ENCODE peak calls at places on chromosomes 2 and 18, in eight cellular contexts. A is ovary; X is endothelial cell of umbilical vein; D is mucosa of descending colon; U is sigmoid colon; C is adrenal gland; N is CD4-positive, alpha-beta T cell; Q is AG04449. I is an unnamed sample.

GRCh38 chr2:176443941-176444340 is 174.7 kb downstream of the MTX2 start:
- DNase-seq in A (no peak), X (no peak), D (no peak), U (no peak), C (no peak), N (no peak), Q (no peak), I (no peak)

GRCh38 chr2:53519925-53520629 is 247.5 kb upstream of the CHAC2 start:
- DNase-seq in A (no peak), X (no peak), D (no peak), U (no peak), C (no peak), N (no peak), Q (no peak), I (no peak)

GRCh38 chr2:158539176-158539895 is 82.6 kb downstream of the PKP4 start:
- DNase-seq in A (no peak), X (peak; percentile 92), D (no peak), U (no peak), C (no peak), N (no peak), Q (peak; percentile 17), I (no peak)

GRCh38 chr2:15170068-15170775 is 390.9 kb downstream of the NBAS start:
- DNase-seq in A (no peak), X (peak; percentile 66), D (no peak), U (no peak), C (no peak), N (no peak), Q (no peak), I (no peak)

GRCh38 chr2:127145255-127145899 is 38.4 kb upstream of the BIN1 start:
- DNase-seq in A (no peak), X (peak; percentile 31), D (no peak), U (no peak), C (no peak), N (no peak), Q (no peak), I (no peak)

GRCh38 chr2:37324536-37324785 is 172 bp downstream of the PRKD3 start:
- DNase-seq in A (peak; percentile 90), X (no peak), D (no peak), U (peak; percentile 93), C (peak; percentile 82), N (peak; percentile 49), Q (no peak), I (peak; percentile 79)

GRCh38 chr2:217711236-217711635 is 291.6 kb downstream of the TNS1 start:
- DNase-seq in A (no peak), X (no peak), D (no peak), U (no peak), C (no peak), N (no peak), Q (peak; percentile 80), I (no peak)

GRCh38 chr2:179805001-179805400 is 56.4 kb downstream of the ZNF385B start:
- DNase-seq in A (no peak), X (no peak), D (no peak), U (no peak), C (no peak), N (no peak), Q (no peak), I (no peak)

GRCh38 chr2:11022874-11023273 is 111.1 kb downstream of the KCNF1 start:
- DNase-seq in A (no peak), X (no peak), D (no peak), U (no peak), C (no peak), N (no peak), Q (no peak), I (no peak)

GRCh38 chr2:101120124-101120996 is 30.8 kb downstream of the TBC1D8 start:
- DNase-seq in A (peak; percentile 45), X (peak; percentile 76), D (peak; percentile 50), U (peak; percentile 84), C (peak; percentile 93), N (no peak), Q (no peak), I (peak; percentile 24)

GRCh38 chr2:49261021-49261538 is 106.8 kb upstream of the FSHR start:
- DNase-seq in A (no peak), X (no peak), D (no peak), U (no peak), C (no peak), N (no peak), Q (no peak), I (no peak)

GRCh38 chr2:204280239-204280638 is 265.0 kb upstream of the PARD3B start:
- DNase-seq in A (no peak), X (peak; percentile 26), D (no peak), U (no peak), C (no peak), N (no peak), Q (no peak), I (no peak)

GRCh38 chr2:12970861-12971260 is 254.1 kb downstream of the TRIB2 start:
- DNase-seq in A (no peak), X (no peak), D (no peak), U (no peak), C (no peak), N (no peak), Q (peak; percentile 42), I (no peak)

GRCh38 chr2:197498937-197499593 is 575 bp downstream of the HSPD1 start:
- DNase-seq in A (peak; percentile 75), X (peak; percentile 69), D (peak; percentile 81), U (peak; percentile 85), C (peak; percentile 74), N (peak; percentile 17), Q (no peak), I (peak; percentile 76)

GRCh38 chr2:239167766-239168444 is 232.9 kb downstream of the HDAC4 start:
- DNase-seq in A (no peak), X (no peak), D (peak; percentile 47), U (peak; percentile 59), C (peak; percentile 8), N (no peak), Q (no peak), I (no peak)

GRCh38 chr2:20235655-20236302 is 10.8 kb upstream of the SDC1 start:
- DNase-seq in A (no peak), X (no peak), D (peak; percentile 83), U (no peak), C (no peak), N (no peak), Q (no peak), I (no peak)

GRCh38 chr2:116787808-116788207 is 1026.7 kb upstream of the DDX18 start:
- DNase-seq in A (no peak), X (no peak), D (no peak), U (no peak), C (no peak), N (no peak), Q (no peak), I (no peak)

GRCh38 chr2:224570328-224570993 is 14.7 kb downstream of the CUL3 start:
- DNase-seq in A (no peak), X (no peak), D (no peak), U (no peak), C (no peak), N (no peak), Q (no peak), I (no peak)

GRCh38 chr2:143123911-143124310 is 5.3 kb upstream of the ARHGAP15 start:
- DNase-seq in A (no peak), X (no peak), D (no peak), U (no peak), C (no peak), N (no peak), Q (no peak), I (no peak)

GRCh38 chr2:175111200-175111657 is 56.8 kb downstream of the ATF2 start:
- DNase-seq in A (no peak), X (peak; percentile 63), D (no peak), U (no peak), C (no peak), N (no peak), Q (peak; percentile 9), I (no peak)

GRCh38 chr2:205296959-205297358 is 385.3 kb upstream of the NRP2 start:
- DNase-seq in A (no peak), X (no peak), D (no peak), U (no peak), C (no peak), N (no peak), Q (no peak), I (no peak)

GRCh38 chr18:6712401-6712800 is 17.1 kb upstream of the ARHGAP28 start:
- DNase-seq in A (no peak), X (no peak), D (no peak), U (no peak), C (no peak), N (no peak), Q (no peak), I (no peak)
- TF ChIP-seq CTCF in A (no peak), X (no peak), D (no peak), U (no peak), C (no peak), N (no peak), Q (no peak), I (no peak)

GRCh38 chr2:222979484-222979883 is 72.5 kb upstream of the KCNE4 start:
- DNase-seq in A (no peak), X (no peak), D (no peak), U (no peak), C (no peak), N (no peak), Q (no peak), I (no peak)

GRCh38 chr2:222982909-222983265 is 69.1 kb upstream of the KCNE4 start:
- DNase-seq in A (no peak), X (no peak), D (no peak), U (no peak), C (no peak), N (no peak), Q (no peak), I (no peak)

GRCh38 chr2:222978850-222979249 is 73.1 kb upstream of the KCNE4 start:
- DNase-seq in A (no peak), X (no peak), D (no peak), U (no peak), C (no peak), N (no peak), Q (no peak), I (no peak)

GRCh38 chr2:222977121-222977520 is 74.9 kb upstream of the KCNE4 start:
- DNase-seq in A (no peak), X (no peak), D (no peak), U (no peak), C (no peak), N (no peak), Q (no peak), I (no peak)

GRCh38 chr2:222982010-222982908 is 69.7 kb upstream of the KCNE4 start:
- DNase-seq in A (no peak), X (peak; percentile 54), D (no peak), U (peak; percentile 79), C (peak; percentile 39), N (no peak), Q (peak; percentile 71), I (peak; percentile 30)
- TF ChIP-seq CTCF in A (no peak), X (no peak), D (no peak), U (peak; percentile 34), C (peak; percentile 41), N (no peak), Q (peak; percentile 75), I (no peak)

DNA sequence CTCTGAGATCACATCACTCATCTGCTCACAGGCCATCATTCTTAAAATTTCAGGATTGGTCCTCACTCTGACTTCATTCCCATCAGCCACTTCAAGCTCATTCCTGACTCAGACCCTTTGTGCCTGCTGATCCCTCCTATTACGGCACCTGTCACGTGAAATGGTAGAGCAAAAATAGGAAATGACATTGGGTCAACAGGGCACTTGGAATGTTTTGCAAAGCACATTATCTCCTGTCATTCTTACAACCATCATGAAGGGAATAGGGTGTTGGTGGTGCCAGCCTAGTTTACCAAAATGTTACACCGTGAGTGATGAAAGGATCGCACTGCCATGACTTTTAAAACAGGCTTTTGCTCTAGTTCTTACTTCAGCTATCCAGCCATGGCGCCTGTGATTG is 61.1 kb downstream of the EIF5B start:
- DNase-seq in A (no peak), X (no peak), D (no peak), U (no peak), C (no peak), N (no peak), Q (no peak), I (no peak)
- TF ChIP-seq CTCF in A (no peak), X (no peak), D (no peak), U (no peak), C (no peak), N (no peak), Q (no peak), I (no peak)

GRCh38 chr2:63642941-63643340 is 54.2 kb downstream of the MDH1 start:
- DNase-seq in A (no peak), X (no peak), D (no peak), U (no peak), C (no peak), N (no peak), Q (no peak), I (no peak)
- TF ChIP-seq CTCF in A (no peak), X (no peak), D (no peak), U (no peak), C (no peak), N (no peak), Q (no peak), I (no peak)

I was measured in activated CD8-positive, alpha-beta T cell treated with anti-CD3 and anti-CD28 coated beads for 36 hours.